ENCODE peak calls at places on chromosomes 7 and 10, in eight cellular contexts. E, B, N, P, H, S, J and K are unnamed samples.

GRCh38 chr10:112526130-112526529 is 79.1 kb downstream of the VTI1A start:
- DNase-seq in J (no peak), N (peak; percentile 12), B (no peak), S (peak; percentile 2), P (no peak), E (no peak), H (no peak), K (no peak)

GRCh38 chr7:24401628-24402593 is 117.9 kb downstream of the NPY start:
- DNase-seq in E (no peak), J (peak; percentile 14), B (peak; percentile 14), H (peak; percentile 22), N (peak; percentile 36), S (peak; percentile 10), P (peak; percentile 58), K (no peak)

GRCh38 chr7:121020652-121021051 is 32.1 kb downstream of the CPED1 start:
- DNase-seq in E (no peak), B (no peak), J (no peak), H (peak; percentile 41), P (peak; percentile 89), S (peak; percentile 42), N (peak; percentile 85), K (no peak)

GRCh38 chr10:112374724-112375541 is 1.0 kb downstream of the ACSL5 start:
- DNase-seq in B (no peak), H (no peak), N (no peak), E (no peak), J (no peak), P (no peak), S (no peak), K (no peak)

GRCh38 chr7:139687980-139688632 is 89.7 kb downstream of the HIPK2 start:
- DNase-seq in P (peak; percentile 62), B (no peak), S (no peak), N (peak; percentile 66), J (no peak), H (no peak), E (no peak), K (no peak)

GRCh38 chr10:2866569-2866968 is 200.8 kb upstream of the PFKP start:
- DNase-seq in E (no peak), H (no peak), P (no peak), J (no peak), B (no peak), S (no peak), N (no peak), K (no peak)

GRCh38 chr10:6399241-6399701 is 180.8 kb downstream of the PRKCQ start:
- DNase-seq in N (no peak), S (no peak), E (no peak), H (no peak), J (peak; percentile 73), B (no peak), P (no peak), K (no peak)

GRCh38 chr7:55086413-55087201 is 67.8 kb downstream of the EGFR start:
- DNase-seq in N (peak; percentile 90), H (peak; percentile 38), S (peak; percentile 66), B (no peak), J (peak; percentile 17), E (no peak), P (peak; percentile 79), K (no peak)

GRCh38 chr7:111784311-111784710 is 222.0 kb upstream of the IMMP2L start:
- DNase-seq in S (no peak), N (no peak), E (no peak), H (no peak), J (no peak), P (no peak), B (no peak), K (no peak)

GRCh38 chr7:28354601-28355062 is 57.7 kb upstream of the CREB5 start:
- DNase-seq in H (peak; percentile 99), N (peak; percentile 90), B (peak; percentile 34), E (no peak), P (peak; percentile 85), J (no peak), S (peak; percentile 97), K (no peak)

GRCh38 chr10:6385683-6386082 is 183.0 kb downstream of the PFKFB3 start:
- DNase-seq in B (no peak), S (peak; percentile 55), P (peak; percentile 62), E (no peak), N (peak; percentile 81), H (no peak), J (no peak), K (no peak)

GRCh38 chr10:116729243-116729642 is 13.1 kb downstream of the HSPA12A start:
- DNase-seq in J (no peak), B (no peak), H (no peak), E (no peak), N (no peak), S (no peak), P (no peak), K (no peak)

GRCh38 chr7:79051915-79052314 is 401.6 kb downstream of the MAGI2 start:
- DNase-seq in S (no peak), H (no peak), E (no peak), P (no peak), N (peak; percentile 11), J (no peak), B (no peak), K (no peak)

GRCh38 chr7:70392870-70393269 is 739.1 kb upstream of the GALNT17 start:
- DNase-seq in B (peak; percentile 21), N (no peak), P (no peak), S (no peak), E (no peak), J (no peak), H (no peak), K (no peak)

GRCh38 chr7:43721193-43721806 is 8.0 kb downstream of the COA1 start:
- DNase-seq in E (no peak), N (peak; percentile 53), B (peak; percentile 35), S (peak; percentile 44), H (no peak), J (peak; percentile 41), P (peak; percentile 76), K (no peak)

GRCh38 chr10:110764378-110764777 is 107.3 kb upstream of the PDCD4 start:
- DNase-seq in S (no peak), E (no peak), J (no peak), B (no peak), N (no peak), P (no peak), H (no peak), K (peak; percentile 71)

GRCh38 chr7:84363741-84364140 is 169.2 kb upstream of the SEMA3A start:
- DNase-seq in N (no peak), S (no peak), J (no peak), H (no peak), E (no peak), B (no peak), P (no peak), K (no peak)